ENCODE peak calls at places on chromosomes 5 and 9, in six cellular contexts. O, H, A, P, E and N are unnamed samples.

GRCh38 chr5:149264432-149265069 is 7.1 kb upstream of the AFAP1L1 start:
- DNase-seq in O (no peak), H (peak), A (no peak), P (peak), E (peak), N (peak)

GRCh38 chr5:174454464-174454863 is 269.9 kb upstream of the MSX2 start:
- DNase-seq in O (no peak), H (no peak), A (no peak), P (no peak), E (no peak), N (no peak)

GRCh38 chr9:127158995-127159801 is 36.8 kb upstream of the ANGPTL2 start:
- DNase-seq in O (peak), H (no peak), A (no peak), P (peak), E (peak), N (peak)

GRCh38 chr9:112046181-112046580 is 128.9 kb downstream of the SUSD1 start:
- DNase-seq in O (peak), H (no peak), A (peak), P (no peak), E (no peak), N (no peak)

GRCh38 chr5:71922584-71923106 is 184.6 kb upstream of the MAP1B start:
- DNase-seq in O (peak), H (no peak), A (peak), P (no peak), E (no peak), N (peak)

GRCh38 chr5:76460104-76460503 is 57.0 kb downstream of the IQGAP2 start:
- DNase-seq in O (no peak), H (no peak), A (no peak), P (no peak), E (no peak), N (no peak)

GRCh38 chr9:96441798-96442445 is 8.0 kb upstream of the HABP4 start:
- DNase-seq in O (peak), H (peak), A (no peak), P (no peak), E (no peak), N (peak)

GRCh38 chr9:7145361-7146069 is 387.7 kb downstream of the KDM4C start:
- DNase-seq in O (no peak), H (no peak), A (no peak), P (no peak), E (no peak), N (no peak)

GRCh38 chr9:81595887-81596558 is 93.3 kb downstream of the TLE1 start:
- DNase-seq in O (no peak), H (no peak), A (peak), P (peak), E (peak), N (no peak)

GRCh38 chr5:150073086-150073625 is 13.2 kb downstream of the CSF1R start:
- DNase-seq in O (no peak), H (no peak), A (no peak), P (no peak), E (no peak), N (no peak)

GRCh38 chr9:35611230-35611797 is 6.3 kb downstream of the TESK1 start:
- DNase-seq in O (peak), H (peak), A (peak), P (peak), E (peak), N (peak)

GRCh38 chr5:111197523-111197922 is 26.7 kb upstream of the CAMK4 start:
- DNase-seq in O (no peak), H (no peak), A (no peak), P (no peak), E (no peak), N (peak)

GRCh38 chr9:91711755-91712591 is 238.1 kb downstream of the ROR2 start:
- DNase-seq in O (no peak), H (no peak), A (no peak), P (no peak), E (no peak), N (no peak)

GRCh38 chr5:139638736-139639618 is 9.2 kb upstream of the CXXC5 start:
- DNase-seq in O (no peak), H (no peak), A (no peak), P (no peak), E (peak), N (no peak)

GRCh38 chr5:116864157-116864837 is 289.7 kb upstream of the SEMA6A start:
- DNase-seq in O (no peak), H (no peak), A (no peak), P (peak), E (peak), N (peak)

GRCh38 chr5:160693831-160694473 is 158.1 kb downstream of the ATP10B start:
- DNase-seq in O (no peak), H (no peak), A (no peak), P (no peak), E (no peak), N (no peak)

GRCh38 chr9:21317956-21318923 is 13.1 kb upstream of the IFNA5 start:
- DNase-seq in O (peak), H (no peak), A (peak), P (peak), E (no peak), N (peak)

GRCh38 chr5:11617080-11617479 is 287.2 kb downstream of the CTNND2 start:
- DNase-seq in O (no peak), H (no peak), A (no peak), P (no peak), E (no peak), N (no peak)

GRCh38 chr5:140367631-140368013 is 7.6 kb downstream of the SLC4A9 start:
- DNase-seq in O (no peak), H (no peak), A (no peak), P (no peak), E (no peak), N (no peak)

DNA sequence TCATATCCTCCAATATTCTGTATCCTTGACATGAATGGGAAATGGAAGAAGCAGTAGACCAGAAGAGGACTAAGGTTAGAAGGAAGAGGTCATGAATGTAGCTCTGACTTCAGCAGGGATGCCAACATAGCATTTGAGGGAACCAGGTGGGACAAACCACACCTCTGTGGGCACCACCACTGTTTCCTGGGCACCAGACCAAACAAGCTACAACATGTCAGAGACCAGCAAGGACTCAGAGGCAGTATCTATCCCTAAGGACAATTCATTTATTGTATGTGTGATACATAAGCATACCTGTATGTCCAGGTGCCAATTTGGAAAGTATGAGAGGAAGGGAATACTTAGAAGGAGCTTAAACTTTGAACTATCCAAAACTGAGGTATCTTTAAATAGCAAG is 192.8 kb downstream of the MAN2A1 start:
- DNase-seq in O (no peak), H (no peak), A (no peak), P (no peak), E (no peak), N (no peak)
- TF ChIP-seq JUN in O (no peak), H (no peak), A (no peak), P (no peak), E (no peak), N (no peak)

GRCh38 chr5:55626805-55627204 is 85.3 kb downstream of the SLC38A9 start:
- DNase-seq in O (no peak), H (no peak), A (no peak), P (no peak), E (no peak), N (no peak)
- TF ChIP-seq JUN in O (no peak), H (no peak), A (no peak), P (no peak), E (no peak), N (no peak)

GRCh38 chr9:106883030-106883429 is 20.1 kb downstream of the ZNF462 start:
- DNase-seq in O (no peak), H (no peak), A (peak), P (no peak), E (no peak), N (no peak)
- TF ChIP-seq JUN in O (no peak), H (no peak), A (no peak), P (no peak), E (no peak), N (no peak)

DNA sequence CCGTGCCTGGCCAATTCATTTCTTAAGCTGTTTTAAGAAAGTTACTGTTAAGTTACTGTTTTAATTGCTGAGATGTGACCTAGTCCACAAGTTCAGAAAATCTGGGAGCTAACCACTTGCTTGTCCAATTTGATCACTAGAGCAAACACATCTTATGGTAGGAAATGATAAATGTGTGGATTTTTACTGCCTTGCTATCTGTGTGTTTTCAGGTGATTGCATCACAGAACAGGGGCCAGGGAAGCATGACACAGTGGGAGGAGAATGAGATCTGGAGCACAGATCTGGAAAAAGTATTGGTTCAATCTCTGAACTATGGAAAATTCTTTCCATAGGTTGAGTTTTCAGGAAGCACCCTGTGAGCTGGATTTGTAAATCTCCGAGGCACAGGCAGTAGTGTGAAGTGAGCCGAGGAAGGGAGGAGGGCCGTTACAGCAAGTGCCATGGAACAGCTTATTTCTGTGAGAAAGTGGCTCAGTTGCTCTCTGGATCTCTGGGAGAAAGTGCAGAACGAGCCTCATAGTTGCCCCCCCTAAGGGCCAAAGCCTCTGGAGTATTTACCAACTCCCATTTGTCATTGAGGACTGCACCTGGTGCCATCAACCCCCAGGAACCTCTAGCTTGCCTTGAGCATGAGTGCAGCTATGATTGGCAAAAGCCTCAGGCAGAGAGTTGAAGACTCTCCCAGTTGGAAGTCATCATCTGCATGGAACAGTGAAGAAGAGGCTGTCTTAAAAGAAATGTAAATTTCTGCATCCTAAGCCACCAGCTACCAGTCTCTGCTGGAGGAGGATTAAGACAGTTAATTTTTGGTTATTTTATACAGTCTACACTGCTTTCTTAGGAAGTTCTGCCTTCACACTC is 161.8 kb upstream of the CLINT1 start:
- DNase-seq in O (no peak), H (no peak), A (no peak), P (no peak), E (no peak), N (no peak)
- TF ChIP-seq JUN in O (no peak), H (no peak), A (no peak), P (no peak), E (no peak), N (no peak)

GRCh38 chr9:98130576-98131228 is 11.7 kb upstream of the TRIM14 start:
- DNase-seq in O (no peak), H (no peak), A (no peak), P (no peak), E (no peak), N (no peak)

GRCh38 chr9:98128316-98128715 is 9.3 kb upstream of the TRIM14 start:
- DNase-seq in O (no peak), H (no peak), A (no peak), P (no peak), E (no peak), N (no peak)

GRCh38 chr9:98132158-98132557 is 13.1 kb upstream of the TRIM14 start:
- DNase-seq in O (no peak), H (no peak), A (no peak), P (no peak), E (no peak), N (no peak)

GRCh38 chr9:98127226-98127625 is 8.2 kb upstream of the TRIM14 start:
- DNase-seq in O (no peak), H (no peak), A (no peak), P (no peak), E (no peak), N (no peak)

DNA sequence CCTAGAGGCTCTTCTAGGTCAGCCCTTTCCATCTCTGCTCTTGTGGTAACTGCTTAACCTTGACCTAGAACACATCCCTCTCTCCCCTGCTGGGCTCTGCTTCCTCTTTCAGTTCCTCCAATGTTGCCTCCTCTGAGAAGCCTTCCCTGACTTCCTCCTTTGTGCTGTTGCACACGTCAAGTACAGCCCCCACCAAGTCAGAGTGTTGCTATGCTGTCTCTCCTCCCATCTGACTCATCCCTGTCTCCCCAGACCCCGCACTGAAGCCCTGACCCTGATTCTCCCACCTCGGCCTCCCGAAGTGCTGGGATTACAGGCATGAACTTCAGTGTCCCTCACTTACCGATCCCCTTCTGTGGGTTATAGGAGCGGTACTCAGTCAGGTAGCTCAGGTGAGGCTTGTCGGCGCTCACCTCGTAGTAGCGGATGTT is 10.4 kb upstream of the TRIM14 start:
- DNase-seq in O (no peak), H (no peak), A (no peak), P (no peak), E (no peak), N (no peak)
- TF ChIP-seq JUN in O (no peak), H (no peak), A (no peak), P (no peak), E (no peak), N (no peak)

DNA sequence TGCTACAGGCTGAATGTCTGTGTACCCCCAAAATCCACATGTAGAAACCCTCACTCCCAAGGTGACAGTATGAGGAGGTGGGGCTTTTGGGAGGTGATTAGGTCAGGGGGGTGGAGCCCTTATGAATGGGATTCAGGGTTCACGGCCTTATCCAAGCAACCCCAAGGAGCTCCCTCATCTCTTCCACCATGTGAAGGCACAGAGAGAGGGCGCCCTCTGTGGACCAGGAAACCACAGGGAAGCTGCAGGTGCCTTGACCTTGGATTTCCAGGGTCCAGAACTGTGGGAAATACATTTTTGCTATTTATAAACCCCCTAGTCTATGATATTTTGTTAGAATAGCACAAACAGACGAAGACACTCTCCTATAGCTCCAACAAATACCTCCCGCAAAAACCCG is 53.6 kb upstream of the IRX2 start:
- DNase-seq in O (no peak), H (no peak), A (no peak), P (peak), E (peak), N (no peak)
- TF ChIP-seq JUN in O (no peak), H (no peak), A (no peak), P (no peak), E (no peak), N (no peak)

DNA sequence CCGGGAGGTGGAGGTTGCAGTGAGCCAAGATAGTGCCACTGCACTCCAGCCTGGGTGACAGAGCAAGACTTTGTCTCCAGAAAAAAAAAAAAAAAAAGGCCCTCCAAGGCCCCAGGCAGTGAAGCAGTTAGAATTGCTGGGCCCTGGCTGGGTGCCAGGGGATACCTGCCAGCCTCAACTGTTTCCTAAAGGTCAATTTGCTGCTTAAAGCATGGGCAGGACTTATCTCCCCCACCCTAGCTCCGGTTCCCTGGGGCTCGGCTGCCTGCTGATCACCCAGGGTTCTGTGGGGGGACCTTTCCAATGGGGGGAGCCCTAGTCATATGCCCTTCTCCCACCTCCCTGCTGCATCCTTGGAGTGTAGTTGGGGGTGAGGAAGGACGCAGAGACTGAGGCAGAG is 25.7 kb downstream of the NCS1 start:
- DNase-seq in O (no peak), H (no peak), A (no peak), P (no peak), E (no peak), N (no peak)
- TF ChIP-seq JUN in O (no peak), H (no peak), A (no peak), P (no peak), E (no peak), N (no peak)

DNA sequence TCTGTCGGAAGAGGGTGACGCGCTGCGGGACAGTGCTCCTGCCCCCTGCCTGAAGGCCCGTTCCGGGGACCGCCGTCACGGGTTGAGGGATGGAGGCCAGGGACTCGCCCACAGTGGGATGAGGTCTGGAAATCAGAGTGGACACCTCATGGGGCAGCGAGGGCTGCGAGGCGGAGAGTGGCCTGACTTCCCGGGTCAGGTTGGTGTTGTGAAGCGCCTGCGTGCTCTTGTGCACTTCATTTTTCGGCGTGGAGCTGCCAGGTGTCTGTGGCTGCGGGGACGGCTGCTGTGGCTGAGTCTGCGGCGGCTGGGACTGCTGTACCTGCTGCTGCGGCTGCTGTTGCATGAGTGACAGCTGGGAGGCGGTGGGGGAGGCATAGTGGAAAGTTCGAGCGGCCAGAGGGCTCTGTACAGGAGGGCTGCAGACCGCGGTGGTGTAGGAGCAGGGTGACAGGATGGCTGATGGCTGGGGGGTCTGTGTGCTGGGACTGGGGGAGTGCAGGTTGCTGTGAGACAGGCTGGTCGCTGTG is 434.1 kb downstream of the HCN1 start:
- DNase-seq in O (no peak), H (no peak), A (no peak), P (peak), E (no peak), N (no peak)
- TF ChIP-seq JUN in O (no peak), H (no peak), A (no peak), P (no peak), E (no peak), N (no peak)

GRCh38 chr5:172501708-172502379 is 47.5 kb upstream of the SH3PXD2B start:
- DNase-seq in O (no peak), H (no peak), A (no peak), P (no peak), E (peak), N (no peak)

GRCh38 chr5:172497591-172498255 is 43.4 kb upstream of the SH3PXD2B start:
- DNase-seq in O (no peak), H (no peak), A (no peak), P (no peak), E (peak), N (no peak)

GRCh38 chr5:172499287-172499686 is 45.0 kb upstream of the SH3PXD2B start:
- DNase-seq in O (no peak), H (no peak), A (no peak), P (no peak), E (peak), N (no peak)

GRCh38 chr5:172496671-172497371 is 42.5 kb upstream of the SH3PXD2B start:
- DNase-seq in O (no peak), H (no peak), A (peak), P (no peak), E (peak), N (no peak)

DNA sequence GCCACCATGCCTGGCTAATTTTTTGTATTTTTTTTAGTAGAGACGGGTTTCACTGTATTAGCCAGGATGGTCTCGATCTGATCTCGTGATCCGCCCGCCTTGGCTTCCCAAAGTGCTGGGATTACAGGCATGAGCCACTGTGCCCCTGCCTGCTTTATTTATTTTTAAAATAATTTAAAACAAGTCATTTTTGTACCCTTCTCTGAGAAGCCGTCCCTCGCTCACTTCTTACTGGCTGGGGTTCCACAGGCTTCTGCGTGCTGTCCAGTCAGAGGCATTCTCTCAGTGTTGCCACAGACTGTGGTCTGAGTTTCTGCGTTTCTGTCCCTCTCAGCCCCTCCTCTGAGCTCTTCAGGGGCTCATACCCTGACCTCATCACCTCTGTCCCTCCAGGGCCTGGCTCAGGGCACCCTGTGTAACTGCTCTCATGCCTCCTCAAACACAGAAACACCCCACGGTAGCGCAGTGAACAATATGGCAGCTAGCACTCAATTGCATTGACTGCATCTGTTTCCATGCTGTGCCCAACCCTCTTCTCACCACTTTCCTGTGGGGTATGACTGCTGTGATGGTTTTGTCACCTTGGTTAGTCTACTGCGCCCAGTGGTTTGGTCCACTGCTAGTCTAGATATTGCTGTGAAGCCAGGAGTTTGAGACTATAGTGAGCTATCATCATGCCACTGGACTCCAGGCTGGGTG is 44.3 kb upstream of the SH3PXD2B start:
- DNase-seq in O (no peak), H (no peak), A (no peak), P (no peak), E (peak), N (no peak)
- TF ChIP-seq JUN in O (no peak), H (no peak), A (no peak), P (no peak), E (no peak), N (no peak)

GRCh38 chr9:108859459-108860114 is 2.5 kb upstream of the ACTL7A start:
- DNase-seq in O (no peak), H (no peak), A (no peak), P (no peak), E (no peak), N (no peak)
- TF ChIP-seq JUN in O (no peak), H (no peak), A (no peak), P (no peak), E (no peak), N (no peak)